ENCODE peak calls at places on chromosomes 1 and 21, in four cellular contexts. O is ovary, U is ascending aorta, G is IMR-90. D is an unnamed sample. For H3K4me1, the result is how much of the 10 kb centered on the place peaks cover.

GRCh38 chr1:153533689-153534201 is 2.0 kb downstream of the S100A6 start:
- DNase-seq in O (peak), U (peak), G (peak), D (no peak)

GRCh38 chr1:17925838-17926237 is 170.7 kb downstream of the ACTL8 start:
- DNase-seq in O (no peak), U (no peak), G (no peak), D (no peak)

GRCh38 chr21:26389971-26390641 is 183.0 kb downstream of the CYYR1 start:
- DNase-seq in O (no peak), U (no peak), G (peak), D (peak)

GRCh38 chr21:25607151-25607811 is at the start of gene MRPL39:
- DNase-seq in O (peak), U (peak), G (peak), D (peak)

GRCh38 chr21:44955141-44955802 is 15.4 kb downstream of the SLX9 start:
- DNase-seq in O (no peak), U (no peak), G (peak), D (no peak)

GRCh38 chr1:234638832-234639799 is 29.1 kb upstream of the IRF2BP2 start:
- DNase-seq in O (no peak), U (no peak), G (peak), D (no peak)

GRCh38 chr1:91635763-91636162 is 135.1 kb downstream of the CDC7 start:
- DNase-seq in O (no peak), U (no peak), G (no peak), D (no peak)

GRCh38 chr1:125086611-125087010 is 3901.8 kb downstream of the SRGAP2C start:
- DNase-seq in O (no peak), U (no peak), G (no peak), D (no peak)

GRCh38 chr1:50329332-50329932 is 93.8 kb downstream of the DMRTA2 start:
- DNase-seq in O (no peak), U (no peak), G (no peak), D (peak)

GRCh38 chr1:903721-904270 is 19.9 kb upstream of the SAMD11 start:
- DNase-seq in O (peak), U (peak), G (no peak), D (no peak)

GRCh38 chr1:183598386-183598785 is 8.1 kb upstream of the NCF2 start:
- DNase-seq in O (no peak), U (no peak), G (peak), D (no peak)

GRCh38 chr1:87330954-87331318 is 2.3 kb downstream of the LMO4 start:
- DNase-seq in O (no peak), U (no peak), G (no peak), D (peak)

GRCh38 chr1:1432951-1433803 is 2.3 kb upstream of the VWA1 start:
- DNase-seq in O (peak), U (no peak), G (no peak), D (peak)

GRCh38 chr1:75492011-75492410 is 118.9 kb downstream of the SLC44A5 start:
- DNase-seq in O (no peak), U (no peak), G (no peak), D (no peak)

GRCh38 chr21:21200939-21201610 is 202.9 kb downstream of the NCAM2 start:
- DNase-seq in O (no peak), U (no peak), G (peak), D (peak)

GRCh38 chr1:235893840-235894239 is 27.1 kb upstream of the LYST start:
- DNase-seq in O (no peak), U (no peak), G (no peak), D (no peak)

GRCh38 chr21:32611471-32611997 is 643 bp downstream of the CFAP298 start:
- DNase-seq in O (no peak), U (no peak), G (peak), D (peak)

GRCh38 chr1:87600848-87601247 is 272.2 kb downstream of the LMO4 start:
- DNase-seq in O (no peak), U (no peak), G (peak), D (no peak)

GRCh38 chr1:6582370-6582769 is 2.6 kb downstream of the ZBTB48 start:
- DNase-seq in O (no peak), U (no peak), G (no peak), D (no peak)

GRCh38 chr1:186113454-186113853 is 261.6 kb downstream of the TPR start:
- DNase-seq in O (no peak), U (no peak), G (no peak), D (no peak)

GRCh38 chr1:186094170-186094569 is 280.9 kb downstream of the TPR start:
- DNase-seq in O (no peak), U (no peak), G (peak), D (no peak)

GRCh38 chr1:116514708-116515525 is 55.9 kb downstream of the CD58 start:
- DNase-seq in O (no peak), U (no peak), G (no peak), D (peak)

DNA sequence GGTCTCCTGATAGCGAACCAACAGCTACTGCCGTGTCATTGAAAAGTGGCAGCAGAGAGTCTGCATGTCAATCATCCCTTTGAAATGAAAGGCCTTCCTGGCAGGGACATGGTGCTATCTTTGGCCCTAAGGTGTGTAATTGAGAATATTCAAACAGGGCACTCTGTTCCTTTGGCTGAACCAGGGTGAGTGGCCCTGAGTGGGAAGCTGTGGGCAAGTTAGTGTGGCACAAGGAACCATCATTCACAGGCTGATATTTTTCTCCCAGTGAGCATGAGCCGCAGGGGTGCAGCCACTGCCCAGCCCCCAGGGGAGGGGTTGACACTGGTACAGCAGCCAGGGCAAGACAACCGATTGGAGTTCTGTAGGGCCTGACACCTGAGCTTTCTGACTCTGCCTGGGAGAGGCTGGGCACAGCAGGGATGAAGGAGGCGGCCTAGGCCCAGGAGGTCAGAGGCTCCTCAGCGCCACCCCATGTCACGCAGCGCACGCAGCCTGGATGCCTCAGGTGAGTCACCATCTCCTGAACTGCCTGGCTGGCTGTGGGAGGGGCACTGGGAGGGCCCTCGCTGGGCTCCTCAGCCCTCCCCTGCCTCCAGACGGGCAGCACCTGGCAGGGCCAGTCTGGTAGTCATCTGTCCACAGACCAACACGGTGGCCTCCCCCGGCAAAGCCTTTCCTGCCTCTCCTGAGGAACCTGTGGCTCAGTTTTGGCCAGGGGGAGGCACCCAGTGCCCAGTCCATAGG is 13.2 kb downstream of the QSOX1 start:
- DNase-seq in O (no peak), U (no peak), G (peak), D (no peak)
- TF ChIP-seq CTCF in O (no peak), U (no peak), G (no peak), D (no peak)

GRCh38 chr1:100361249-100362089 is 9.2 kb downstream of the CDC14A start:
- DNase-seq in O (no peak), U (no peak), G (no peak), D (no peak)

GRCh38 chr1:100360790-100361232 is 8.5 kb downstream of the CDC14A start:
- DNase-seq in O (peak), U (no peak), G (peak), D (peak)

GRCh38 chr1:100354971-100355394 is 2.7 kb downstream of the CDC14A start:
- DNase-seq in O (no peak), U (no peak), G (peak), D (peak)

GRCh38 chr1:100359139-100359538 is 6.8 kb downstream of the CDC14A start:
- DNase-seq in O (no peak), U (no peak), G (no peak), D (no peak)

GRCh38 chr1:100358210-100358609 is 5.9 kb downstream of the CDC14A start:
- DNase-seq in O (no peak), U (no peak), G (no peak), D (peak)
- H3K4me1 ChIP-seq in O (under half), U (under half), G (under half), D (under half)

DNA sequence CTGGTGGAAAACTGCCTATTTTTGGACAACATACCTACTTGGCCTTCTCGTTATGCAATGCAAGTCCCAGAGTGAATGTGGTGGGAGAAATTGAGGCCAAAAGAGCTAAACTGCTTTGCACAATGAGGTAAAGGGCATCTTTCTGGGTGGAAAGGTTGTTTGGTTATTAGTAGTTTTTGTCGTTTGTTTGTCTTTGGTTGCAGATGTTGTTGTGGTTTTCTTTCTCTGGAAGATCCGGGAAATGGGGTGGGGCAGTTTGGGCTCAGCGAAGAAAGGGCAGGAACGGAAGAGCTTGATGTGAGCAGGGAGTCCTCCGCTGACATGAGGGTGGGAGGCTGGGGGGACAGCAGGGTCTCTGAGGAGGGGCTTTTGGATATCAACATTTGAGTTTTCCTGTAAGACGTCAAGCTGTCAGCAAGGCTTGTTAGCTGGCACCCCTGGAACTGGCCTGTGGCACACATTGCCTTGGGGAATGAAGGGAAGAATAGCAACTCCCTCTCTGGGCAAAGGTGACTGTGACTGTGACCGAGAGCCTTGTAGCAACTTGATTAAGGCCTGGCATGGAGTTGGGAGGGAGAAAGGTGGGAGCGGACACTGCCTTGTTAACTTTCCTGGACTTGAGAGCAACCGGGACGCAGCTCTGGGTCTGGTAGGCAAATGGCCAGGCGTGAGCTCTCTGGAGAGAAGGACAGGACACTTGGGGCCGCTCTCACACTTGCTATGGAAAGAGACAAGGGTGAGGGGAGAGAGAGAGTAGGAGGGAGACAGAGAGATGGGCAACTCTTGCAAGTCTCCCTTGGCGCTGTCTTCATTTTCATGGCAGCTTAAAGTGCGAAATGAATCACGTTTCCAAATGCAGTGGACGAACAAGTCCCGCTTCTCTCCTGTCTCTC is 15.4 kb upstream of the OPRD1 start:
- DNase-seq in O (no peak), U (no peak), G (no peak), D (peak)
- TF ChIP-seq CTCF in O (no peak), U (no peak), G (no peak), D (no peak)

DNA sequence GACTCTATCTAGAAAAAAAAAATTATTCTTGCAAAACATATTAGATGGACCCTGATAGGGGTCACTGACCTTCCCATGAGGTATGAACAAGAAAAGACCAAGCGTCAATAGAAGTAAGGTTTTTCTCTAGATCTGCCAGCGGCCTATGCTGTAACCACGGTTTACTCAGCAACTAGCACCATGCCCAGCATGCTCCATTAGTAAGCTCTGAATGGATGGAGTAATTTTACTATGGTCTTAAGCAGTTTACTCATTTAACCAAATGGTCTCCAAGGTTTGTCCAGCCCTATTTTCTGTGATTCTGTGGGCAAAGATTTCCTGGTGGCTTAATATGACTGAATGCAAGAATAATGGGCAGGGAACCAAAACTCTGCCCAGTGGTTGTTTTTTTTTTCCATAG is 113.9 kb downstream of the ADSS2 start:
- DNase-seq in O (no peak), U (no peak), G (no peak), D (no peak)
- H3K4me1 ChIP-seq in O (under half), U (under half), G (under half), D (under half)

GRCh38 chr1:94648225-94649007 is 106.9 kb upstream of the F3 start:
- DNase-seq in O (peak), U (peak), G (peak), D (peak)

GRCh38 chr1:94653454-94653853 is 111.9 kb upstream of the F3 start:
- DNase-seq in O (no peak), U (no peak), G (no peak), D (no peak)

GRCh38 chr1:94654031-94654430 is 112.5 kb upstream of the F3 start:
- DNase-seq in O (no peak), U (no peak), G (peak), D (peak)

GRCh38 chr1:94646786-94647555 is 105.4 kb upstream of the F3 start:
- DNase-seq in O (no peak), U (no peak), G (peak), D (peak)

GRCh38 chr1:94650301-94650700 is 108.7 kb upstream of the F3 start:
- DNase-seq in O (no peak), U (no peak), G (no peak), D (no peak)
- TF ChIP-seq CTCF in O (no peak), U (no peak), G (no peak), D (no peak)